ENCODE peak calls at places on chromosomes 12 and 14, in eight cellular contexts. One of them, this sample, is unnamed. For H3K36me3 and H3K4me1, the result is how much of the 10 kb centered on the place peaks cover.

GRCh38 chr12:30599631-30600030 is 96.0 kb downstream of the IPO8 start:
- DNase-seq in transverse colon: no peak
- DNase-seq in SK-N-SH: no peak
- DNase-seq in spleen: no peak
- DNase-seq in HCT116: no peak
- DNase-seq in upper lobe of left lung: no peak
- DNase-seq in endothelial cell of umbilical vein: peak
- DNase-seq in sigmoid colon: no peak
- DNase-seq in this sample: no peak

GRCh38 chr12:12467701-12468218 is 94.9 kb downstream of the DUSP16 start:
- DNase-seq in transverse colon: peak
- DNase-seq in SK-N-SH: no peak
- DNase-seq in spleen: no peak
- DNase-seq in HCT116: no peak
- DNase-seq in upper lobe of left lung: peak
- DNase-seq in endothelial cell of umbilical vein: no peak
- DNase-seq in sigmoid colon: no peak
- DNase-seq in this sample: no peak

GRCh38 chr12:62847709-62848108 is 87.2 kb downstream of the PPM1H start:
- DNase-seq in transverse colon: no peak
- DNase-seq in SK-N-SH: no peak
- DNase-seq in spleen: no peak
- DNase-seq in HCT116: no peak
- DNase-seq in upper lobe of left lung: no peak
- DNase-seq in endothelial cell of umbilical vein: peak
- DNase-seq in sigmoid colon: no peak
- DNase-seq in this sample: no peak

GRCh38 chr12:19648173-19648572 is 208.9 kb downstream of the AEBP2 start:
- DNase-seq in transverse colon: no peak
- DNase-seq in SK-N-SH: no peak
- DNase-seq in spleen: no peak
- DNase-seq in HCT116: no peak
- DNase-seq in upper lobe of left lung: no peak
- DNase-seq in endothelial cell of umbilical vein: peak
- DNase-seq in sigmoid colon: no peak
- DNase-seq in this sample: no peak

GRCh38 chr12:132181570-132182200 is 37.4 kb downstream of the NOC4L start:
- DNase-seq in transverse colon: no peak
- DNase-seq in SK-N-SH: no peak
- DNase-seq in spleen: peak
- DNase-seq in HCT116: no peak
- DNase-seq in upper lobe of left lung: no peak
- DNase-seq in endothelial cell of umbilical vein: no peak
- DNase-seq in sigmoid colon: no peak
- DNase-seq in this sample: no peak

GRCh38 chr12:76670776-76671175 is 93.1 kb upstream of the ZDHHC17 start:
- DNase-seq in transverse colon: no peak
- DNase-seq in SK-N-SH: no peak
- DNase-seq in spleen: no peak
- DNase-seq in HCT116: no peak
- DNase-seq in upper lobe of left lung: no peak
- DNase-seq in endothelial cell of umbilical vein: no peak
- DNase-seq in sigmoid colon: no peak
- DNase-seq in this sample: no peak

GRCh38 chr12:54052745-54053624 is 650 bp upstream of the HOXC4 start:
- DNase-seq in transverse colon: no peak
- DNase-seq in SK-N-SH: peak
- DNase-seq in spleen: peak
- DNase-seq in HCT116: no peak
- DNase-seq in upper lobe of left lung: no peak
- DNase-seq in endothelial cell of umbilical vein: no peak
- DNase-seq in sigmoid colon: no peak
- DNase-seq in this sample: no peak

GRCh38 chr12:17215754-17216153 is 609.8 kb upstream of the LMO3 start:
- DNase-seq in transverse colon: no peak
- DNase-seq in SK-N-SH: no peak
- DNase-seq in spleen: no peak
- DNase-seq in HCT116: peak
- DNase-seq in upper lobe of left lung: no peak
- DNase-seq in endothelial cell of umbilical vein: no peak
- DNase-seq in sigmoid colon: no peak
- DNase-seq in this sample: no peak

GRCh38 chr14:103623883-103624482 is 5.0 kb upstream of the KLC1 start:
- DNase-seq in transverse colon: peak
- DNase-seq in SK-N-SH: no peak
- DNase-seq in spleen: peak
- DNase-seq in HCT116: no peak
- DNase-seq in upper lobe of left lung: peak
- DNase-seq in endothelial cell of umbilical vein: no peak
- DNase-seq in sigmoid colon: no peak
- DNase-seq in this sample: peak

GRCh38 chr14:101248056-101248725 is 313.1 kb upstream of the DIO3 start:
- DNase-seq in transverse colon: no peak
- DNase-seq in SK-N-SH: peak
- DNase-seq in spleen: peak
- DNase-seq in HCT116: no peak
- DNase-seq in upper lobe of left lung: no peak
- DNase-seq in endothelial cell of umbilical vein: no peak
- DNase-seq in sigmoid colon: no peak
- DNase-seq in this sample: no peak

GRCh38 chr12:41965996-41966395 is 178.7 kb downstream of the GXYLT1 start:
- DNase-seq in transverse colon: no peak
- DNase-seq in SK-N-SH: no peak
- DNase-seq in spleen: no peak
- DNase-seq in HCT116: no peak
- DNase-seq in upper lobe of left lung: no peak
- DNase-seq in endothelial cell of umbilical vein: no peak
- DNase-seq in sigmoid colon: no peak
- DNase-seq in this sample: no peak

GRCh38 chr14:37681486-37681885 is 86.1 kb downstream of the TTC6 start:
- DNase-seq in transverse colon: no peak
- DNase-seq in SK-N-SH: no peak
- DNase-seq in spleen: no peak
- DNase-seq in HCT116: no peak
- DNase-seq in upper lobe of left lung: no peak
- DNase-seq in endothelial cell of umbilical vein: no peak
- DNase-seq in sigmoid colon: no peak
- DNase-seq in this sample: no peak

GRCh38 chr12:95218164-95218851 is 701 bp downstream of the VEZT start:
- DNase-seq in transverse colon: peak
- DNase-seq in SK-N-SH: no peak
- DNase-seq in spleen: no peak
- DNase-seq in HCT116: no peak
- DNase-seq in upper lobe of left lung: no peak
- DNase-seq in endothelial cell of umbilical vein: peak
- DNase-seq in sigmoid colon: no peak
- DNase-seq in this sample: no peak

GRCh38 chr12:105487961-105488360 is 157.5 kb downstream of the C12orf75 start:
- DNase-seq in transverse colon: no peak
- DNase-seq in SK-N-SH: no peak
- DNase-seq in spleen: no peak
- DNase-seq in HCT116: no peak
- DNase-seq in upper lobe of left lung: no peak
- DNase-seq in endothelial cell of umbilical vein: peak
- DNase-seq in sigmoid colon: no peak
- DNase-seq in this sample: no peak

GRCh38 chr12:59041241-59042121 is 121.2 kb upstream of the LRIG3 start:
- DNase-seq in transverse colon: no peak
- DNase-seq in SK-N-SH: no peak
- DNase-seq in spleen: no peak
- DNase-seq in HCT116: peak
- DNase-seq in upper lobe of left lung: no peak
- DNase-seq in endothelial cell of umbilical vein: peak
- DNase-seq in sigmoid colon: no peak
- DNase-seq in this sample: no peak

GRCh38 chr12:67034110-67034879 is 234.9 kb upstream of the CAND1 start:
- DNase-seq in transverse colon: no peak
- DNase-seq in SK-N-SH: no peak
- DNase-seq in spleen: no peak
- DNase-seq in HCT116: no peak
- DNase-seq in upper lobe of left lung: no peak
- DNase-seq in endothelial cell of umbilical vein: no peak
- DNase-seq in sigmoid colon: no peak
- DNase-seq in this sample: peak

DNA sequence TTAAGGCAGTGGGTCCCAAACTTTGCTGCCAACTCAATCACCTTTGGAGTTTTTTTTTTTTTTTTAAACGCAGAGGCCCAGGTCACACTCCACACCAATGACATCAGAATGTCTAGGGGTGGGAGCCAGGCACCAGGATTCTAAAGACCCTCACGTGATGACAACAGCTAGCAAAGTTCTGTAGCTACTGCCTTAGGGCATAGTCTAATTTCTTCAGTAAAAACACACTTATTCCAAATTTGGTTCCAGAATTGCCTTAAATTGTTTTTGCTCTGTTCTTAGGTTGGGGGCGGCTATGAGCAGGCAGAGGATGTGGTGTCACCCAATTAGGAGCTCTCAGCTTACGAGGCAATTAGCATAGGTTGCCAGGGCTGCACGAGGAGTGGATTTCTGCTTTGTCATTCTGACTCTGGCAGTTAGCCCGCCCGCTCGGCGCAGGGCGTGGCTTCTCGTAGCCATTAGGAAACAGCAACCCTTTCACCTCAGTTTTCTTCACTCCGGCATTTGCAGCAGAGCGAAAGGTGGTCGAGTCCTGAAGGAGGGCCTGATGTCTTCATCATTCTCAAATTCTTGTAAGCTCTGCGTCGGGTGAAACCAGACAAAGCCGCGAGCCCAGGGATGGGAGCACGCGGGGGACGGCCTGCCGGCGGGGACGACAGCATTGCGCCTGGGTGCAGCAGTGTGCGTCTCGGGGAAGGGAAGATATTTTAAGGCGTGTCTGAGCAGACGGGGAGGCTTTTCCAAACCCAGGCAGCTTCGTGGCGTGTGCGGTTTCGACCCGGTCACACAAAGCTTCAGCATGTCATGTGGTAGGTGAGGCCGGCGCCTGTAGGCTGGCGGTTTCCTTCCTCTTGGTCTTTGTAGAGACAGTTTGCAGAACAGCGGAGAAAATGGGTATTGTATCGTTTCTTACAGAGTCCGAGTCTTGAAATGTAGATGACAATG is 16.7 kb upstream of the EID3 start:
- DNase-seq in transverse colon: peak
- DNase-seq in SK-N-SH: peak
- DNase-seq in spleen: peak
- DNase-seq in HCT116: peak
- DNase-seq in upper lobe of left lung: peak
- DNase-seq in endothelial cell of umbilical vein: peak
- DNase-seq in sigmoid colon: peak
- DNase-seq in this sample: peak
- TF ChIP-seq POLR2AphosphoS5 in transverse colon: peak
- TF ChIP-seq POLR2AphosphoS5 in SK-N-SH: peak
- TF ChIP-seq POLR2AphosphoS5 in spleen: peak
- TF ChIP-seq POLR2AphosphoS5 in HCT116: peak
- TF ChIP-seq POLR2AphosphoS5 in upper lobe of left lung: peak
- TF ChIP-seq POLR2AphosphoS5 in endothelial cell of umbilical vein: peak
- TF ChIP-seq POLR2AphosphoS5 in sigmoid colon: peak
- TF ChIP-seq POLR2AphosphoS5 in this sample: peak

DNA sequence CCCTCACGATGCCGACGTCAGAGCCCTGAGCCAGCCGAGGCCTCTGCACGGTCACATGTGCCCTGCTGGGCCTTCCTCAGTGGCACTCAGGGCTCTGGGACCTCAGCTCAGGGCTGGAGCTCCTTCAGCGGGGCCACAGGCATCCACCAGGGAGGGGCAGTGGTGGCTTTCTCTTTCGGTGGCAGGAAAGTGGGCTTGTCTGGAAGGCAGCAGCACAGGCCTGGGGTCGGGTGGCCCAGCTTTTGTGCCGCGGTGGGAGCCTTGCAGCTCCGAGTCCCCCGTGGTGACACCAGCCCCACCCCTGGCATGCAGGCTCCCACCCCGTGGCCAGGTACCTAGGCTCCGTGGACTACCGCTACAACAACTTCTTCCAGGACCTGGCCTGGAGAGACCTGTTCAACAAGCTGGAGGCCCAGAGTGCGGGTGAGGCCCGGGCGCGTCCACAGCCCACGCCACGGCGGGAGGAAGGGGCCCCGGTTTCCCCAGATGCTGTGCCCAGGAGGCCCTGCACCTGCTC is 14.2 kb upstream of the TEX22 start:
- DNase-seq in transverse colon: no peak
- DNase-seq in SK-N-SH: no peak
- DNase-seq in spleen: no peak
- DNase-seq in HCT116: no peak
- DNase-seq in upper lobe of left lung: no peak
- DNase-seq in endothelial cell of umbilical vein: no peak
- DNase-seq in sigmoid colon: no peak
- DNase-seq in this sample: no peak
- H3K36me3 ChIP-seq in transverse colon: under half
- H3K36me3 ChIP-seq in SK-N-SH: under half
- H3K36me3 ChIP-seq in spleen: half or more
- H3K36me3 ChIP-seq in HCT116: under half
- H3K36me3 ChIP-seq in upper lobe of left lung: under half
- H3K36me3 ChIP-seq in endothelial cell of umbilical vein: under half
- H3K36me3 ChIP-seq in sigmoid colon: half or more
- H3K36me3 ChIP-seq in this sample: under half

GRCh38 chr12:334114-334513 is 55.0 kb downstream of the KDM5A start:
- DNase-seq in transverse colon: no peak
- DNase-seq in SK-N-SH: no peak
- DNase-seq in spleen: no peak
- DNase-seq in HCT116: no peak
- DNase-seq in upper lobe of left lung: no peak
- DNase-seq in endothelial cell of umbilical vein: no peak
- DNase-seq in sigmoid colon: no peak
- DNase-seq in this sample: no peak
- H3K4me1 ChIP-seq in transverse colon: under half
- H3K4me1 ChIP-seq in SK-N-SH: under half
- H3K4me1 ChIP-seq in spleen: under half
- H3K4me1 ChIP-seq in HCT116: under half
- H3K4me1 ChIP-seq in upper lobe of left lung: under half
- H3K4me1 ChIP-seq in endothelial cell of umbilical vein: under half
- H3K4me1 ChIP-seq in sigmoid colon: under half
- H3K4me1 ChIP-seq in this sample: under half

GRCh38 chr12:113211160-113211559 is 10.1 kb upstream of the TPCN1 start:
- DNase-seq in transverse colon: no peak
- DNase-seq in SK-N-SH: no peak
- DNase-seq in spleen: no peak
- DNase-seq in HCT116: no peak
- DNase-seq in upper lobe of left lung: no peak
- DNase-seq in endothelial cell of umbilical vein: no peak
- DNase-seq in sigmoid colon: no peak
- DNase-seq in this sample: no peak

GRCh38 chr12:113220593-113221180 is 577 bp upstream of the TPCN1 start:
- DNase-seq in transverse colon: no peak
- DNase-seq in SK-N-SH: no peak
- DNase-seq in spleen: no peak
- DNase-seq in HCT116: no peak
- DNase-seq in upper lobe of left lung: no peak
- DNase-seq in endothelial cell of umbilical vein: no peak
- DNase-seq in sigmoid colon: no peak
- DNase-seq in this sample: no peak

DNA sequence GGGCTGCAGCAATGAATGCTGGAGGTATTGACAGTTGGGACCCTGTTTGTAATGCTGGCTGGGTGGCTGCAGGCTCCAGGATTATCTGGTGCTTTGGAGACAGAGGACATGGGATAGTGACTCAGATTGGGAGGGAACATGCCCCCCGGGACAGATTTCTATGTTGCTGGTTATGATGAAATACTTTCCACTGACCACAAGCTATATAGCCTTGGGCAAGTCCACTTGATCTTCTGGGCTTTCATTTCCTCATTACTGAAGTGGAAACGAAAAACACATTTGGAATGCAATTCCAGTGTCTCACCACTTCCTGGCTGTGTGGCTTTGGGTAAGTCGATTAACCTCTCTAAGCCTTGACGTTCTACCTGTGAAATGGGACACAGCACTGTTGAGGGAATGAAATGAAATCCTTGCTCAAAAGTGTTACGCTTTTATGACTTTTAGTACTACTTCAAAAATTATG is 6.3 kb upstream of the TPCN1 start:
- DNase-seq in transverse colon: peak
- DNase-seq in SK-N-SH: peak
- DNase-seq in spleen: no peak
- DNase-seq in HCT116: peak
- DNase-seq in upper lobe of left lung: peak
- DNase-seq in endothelial cell of umbilical vein: peak
- DNase-seq in sigmoid colon: peak
- DNase-seq in this sample: no peak
- TF ChIP-seq POLR2AphosphoS5 in transverse colon: peak
- TF ChIP-seq POLR2AphosphoS5 in SK-N-SH: no peak
- TF ChIP-seq POLR2AphosphoS5 in spleen: no peak
- TF ChIP-seq POLR2AphosphoS5 in HCT116: peak
- TF ChIP-seq POLR2AphosphoS5 in upper lobe of left lung: peak
- TF ChIP-seq POLR2AphosphoS5 in endothelial cell of umbilical vein: peak
- TF ChIP-seq POLR2AphosphoS5 in sigmoid colon: peak
- TF ChIP-seq POLR2AphosphoS5 in this sample: peak